ENCODE peak calls at places on chromosome 15, in five cellular contexts. One of them, this sample, is unnamed.

GRCh38 chr15:101044625-101045235 is 125.6 kb downstream of the LRRK1 start:
- DNase-seq in kidney: peak
- DNase-seq in right cardiac atrium: no peak
- DNase-seq in mucosa of descending colon: no peak
- DNase-seq in cardiac fibroblast: no peak
- DNase-seq in this sample: no peak

GRCh38 chr15:89628791-89629715 is 26.2 kb downstream of the KIF7 start:
- DNase-seq in mucosa of descending colon: no peak
- DNase-seq in right cardiac atrium: no peak
- DNase-seq in kidney: peak
- DNase-seq in cardiac fibroblast: no peak
- DNase-seq in this sample: no peak

GRCh38 chr15:50685976-50686467 is 575 bp downstream of the TRPM7 start:
- DNase-seq in kidney: peak
- DNase-seq in right cardiac atrium: peak
- DNase-seq in cardiac fibroblast: peak
- DNase-seq in mucosa of descending colon: peak
- DNase-seq in this sample: no peak

GRCh38 chr15:53625260-53625659 is 134.2 kb downstream of the WDR72 start:
- DNase-seq in right cardiac atrium: no peak
- DNase-seq in cardiac fibroblast: no peak
- DNase-seq in kidney: no peak
- DNase-seq in mucosa of descending colon: no peak
- DNase-seq in this sample: no peak

GRCh38 chr15:38024293-38025091 is 90.1 kb downstream of the TMCO5A start:
- DNase-seq in kidney: no peak
- DNase-seq in cardiac fibroblast: no peak
- DNase-seq in mucosa of descending colon: no peak
- DNase-seq in right cardiac atrium: no peak
- DNase-seq in this sample: no peak

GRCh38 chr15:98713585-98714001 is 65.3 kb downstream of the IGF1R start:
- DNase-seq in right cardiac atrium: peak
- DNase-seq in kidney: no peak
- DNase-seq in mucosa of descending colon: no peak
- DNase-seq in cardiac fibroblast: no peak
- DNase-seq in this sample: no peak

GRCh38 chr15:91184441-91184840 is 84.4 kb downstream of the SV2B start:
- DNase-seq in kidney: no peak
- DNase-seq in mucosa of descending colon: no peak
- DNase-seq in cardiac fibroblast: no peak
- DNase-seq in right cardiac atrium: no peak
- DNase-seq in this sample: no peak

GRCh38 chr15:79349526-79349925 is 38.6 kb downstream of the TMED3 start:
- DNase-seq in kidney: no peak
- DNase-seq in cardiac fibroblast: no peak
- DNase-seq in right cardiac atrium: no peak
- DNase-seq in mucosa of descending colon: no peak
- DNase-seq in this sample: no peak

GRCh38 chr15:82613764-82614163 is 33.4 kb downstream of the CPEB1 start:
- DNase-seq in cardiac fibroblast: no peak
- DNase-seq in right cardiac atrium: peak
- DNase-seq in kidney: peak
- DNase-seq in mucosa of descending colon: no peak
- DNase-seq in this sample: no peak